ENCODE peak calls at places on chromosomes 16 and 17, in four cellular contexts. One of them, this sample, is unnamed.

GRCh38 chr16:66598111-66598510 is 6.4 kb upstream of the CMTM3 start:
- DNase-seq in cardiac fibroblast: no peak
- DNase-seq in hepatocyte: no peak
- DNase-seq in IMR-90: no peak
- DNase-seq in this sample: no peak

GRCh38 chr17:36813957-36814356 is 123.3 kb upstream of the LHX1 start:
- DNase-seq in cardiac fibroblast: no peak
- DNase-seq in hepatocyte: no peak
- DNase-seq in IMR-90: no peak
- DNase-seq in this sample: no peak

GRCh38 chr17:48258317-48258716 is 150.8 kb downstream of the SNX11 start:
- DNase-seq in cardiac fibroblast: no peak
- DNase-seq in hepatocyte: no peak
- DNase-seq in IMR-90: no peak
- DNase-seq in this sample: no peak

GRCh38 chr17:38507921-38508569 is 79.8 kb downstream of the ARHGAP23 start:
- DNase-seq in cardiac fibroblast: no peak
- DNase-seq in hepatocyte: no peak
- DNase-seq in IMR-90: no peak
- DNase-seq in this sample: no peak

GRCh38 chr16:26027060-26027459 is 335.3 kb downstream of the HS3ST4 start:
- DNase-seq in cardiac fibroblast: no peak
- DNase-seq in hepatocyte: no peak
- DNase-seq in IMR-90: no peak
- DNase-seq in this sample: no peak

GRCh38 chr16:50266337-50267091 is at the start of gene ADCY7:
- DNase-seq in cardiac fibroblast: peak
- DNase-seq in hepatocyte: peak
- DNase-seq in IMR-90: peak
- DNase-seq in this sample: peak

GRCh38 chr17:74767111-74767516 is 9.0 kb downstream of the NAT9 start:
- DNase-seq in cardiac fibroblast: no peak
- DNase-seq in hepatocyte: no peak
- DNase-seq in IMR-90: no peak
- DNase-seq in this sample: no peak

GRCh38 chr16:53991181-53992056 is 287.5 kb downstream of the FTO start:
- DNase-seq in cardiac fibroblast: no peak
- DNase-seq in hepatocyte: peak
- DNase-seq in IMR-90: peak
- DNase-seq in this sample: peak

GRCh38 chr16:52368899-52369298 is 178.0 kb downstream of the TOX3 start:
- DNase-seq in cardiac fibroblast: no peak
- DNase-seq in hepatocyte: peak
- DNase-seq in IMR-90: no peak
- DNase-seq in this sample: no peak

GRCh38 chr16:12542818-12543699 is 260.6 kb downstream of the CPPED1 start:
- DNase-seq in cardiac fibroblast: no peak
- DNase-seq in hepatocyte: no peak
- DNase-seq in IMR-90: no peak
- DNase-seq in this sample: no peak

GRCh38 chr16:72877374-72878028 is 170.4 kb downstream of the ZFHX3 start:
- DNase-seq in cardiac fibroblast: peak
- DNase-seq in hepatocyte: peak
- DNase-seq in IMR-90: peak
- DNase-seq in this sample: peak

GRCh38 chr17:3539881-3540540 is 17.6 kb downstream of the TRPV3 start:
- DNase-seq in cardiac fibroblast: no peak
- DNase-seq in hepatocyte: peak
- DNase-seq in IMR-90: no peak
- DNase-seq in this sample: no peak

GRCh38 chr17:21460358-21460757 is 84.2 kb downstream of the KCNJ12 start:
- DNase-seq in cardiac fibroblast: peak
- DNase-seq in hepatocyte: no peak
- DNase-seq in IMR-90: peak
- DNase-seq in this sample: no peak
- TF ChIP-seq CTCF in cardiac fibroblast: no peak
- TF ChIP-seq CTCF in hepatocyte: no peak
- TF ChIP-seq CTCF in IMR-90: no peak
- TF ChIP-seq CTCF in this sample: no peak

GRCh38 chr17:10879110-10879509 is 41.2 kb upstream of the PIRT start:
- DNase-seq in cardiac fibroblast: peak
- DNase-seq in hepatocyte: peak
- DNase-seq in IMR-90: no peak
- DNase-seq in this sample: peak
- TF ChIP-seq CTCF in cardiac fibroblast: peak
- TF ChIP-seq CTCF in hepatocyte: peak
- TF ChIP-seq CTCF in IMR-90: no peak
- TF ChIP-seq CTCF in this sample: no peak

DNA sequence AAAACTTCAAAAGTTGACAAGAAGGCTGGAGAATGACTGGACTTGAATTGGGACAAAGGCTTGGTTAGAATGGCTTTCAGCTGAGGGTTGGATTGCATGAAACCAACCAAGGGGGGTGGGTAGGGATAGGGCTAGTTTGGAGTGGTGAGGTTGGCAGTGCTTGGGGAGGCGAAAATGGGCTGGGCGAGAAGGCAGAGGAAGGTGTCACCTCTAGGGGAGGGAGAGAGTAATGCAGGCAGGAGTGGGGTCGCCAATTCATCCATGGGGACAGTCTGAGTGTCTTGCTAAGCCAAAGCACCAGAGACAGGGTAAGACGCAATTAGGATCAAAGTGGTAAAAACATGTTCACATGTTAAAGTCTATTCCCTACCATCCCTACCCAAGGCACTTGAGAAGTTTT is 6.2 kb upstream of the DNAH2 start:
- DNase-seq in cardiac fibroblast: no peak
- DNase-seq in hepatocyte: peak
- DNase-seq in IMR-90: no peak
- DNase-seq in this sample: no peak
- TF ChIP-seq CTCF in cardiac fibroblast: peak
- TF ChIP-seq CTCF in hepatocyte: no peak
- TF ChIP-seq CTCF in IMR-90: no peak
- TF ChIP-seq CTCF in this sample: no peak

GRCh38 chr17:73189417-73190099 is 3.3 kb upstream of the COG1 start:
- DNase-seq in cardiac fibroblast: peak
- DNase-seq in hepatocyte: peak
- DNase-seq in IMR-90: peak
- DNase-seq in this sample: peak
- TF ChIP-seq CTCF in cardiac fibroblast: peak
- TF ChIP-seq CTCF in hepatocyte: peak
- TF ChIP-seq CTCF in IMR-90: peak
- TF ChIP-seq CTCF in this sample: no peak

GRCh38 chr17:15999974-16000827 is 577 bp downstream of the TTC19 start:
- DNase-seq in cardiac fibroblast: peak
- DNase-seq in hepatocyte: peak
- DNase-seq in IMR-90: peak
- DNase-seq in this sample: no peak
- TF ChIP-seq CTCF in cardiac fibroblast: no peak
- TF ChIP-seq CTCF in hepatocyte: no peak
- TF ChIP-seq CTCF in IMR-90: no peak
- TF ChIP-seq CTCF in this sample: no peak

GRCh38 chr16:78744099-78744498 is 644.6 kb downstream of the WWOX start:
- DNase-seq in cardiac fibroblast: no peak
- DNase-seq in hepatocyte: no peak
- DNase-seq in IMR-90: no peak
- DNase-seq in this sample: no peak

GRCh38 chr16:78743556-78743955 is 644.1 kb downstream of the WWOX start:
- DNase-seq in cardiac fibroblast: no peak
- DNase-seq in hepatocyte: no peak
- DNase-seq in IMR-90: no peak
- DNase-seq in this sample: no peak

GRCh38 chr16:78745491-78746019 is 646.1 kb downstream of the WWOX start:
- DNase-seq in cardiac fibroblast: no peak
- DNase-seq in hepatocyte: no peak
- DNase-seq in IMR-90: no peak
- DNase-seq in this sample: no peak

GRCh38 chr16:78746718-78747117 is 647.3 kb downstream of the WWOX start:
- DNase-seq in cardiac fibroblast: no peak
- DNase-seq in hepatocyte: no peak
- DNase-seq in IMR-90: no peak
- DNase-seq in this sample: no peak

DNA sequence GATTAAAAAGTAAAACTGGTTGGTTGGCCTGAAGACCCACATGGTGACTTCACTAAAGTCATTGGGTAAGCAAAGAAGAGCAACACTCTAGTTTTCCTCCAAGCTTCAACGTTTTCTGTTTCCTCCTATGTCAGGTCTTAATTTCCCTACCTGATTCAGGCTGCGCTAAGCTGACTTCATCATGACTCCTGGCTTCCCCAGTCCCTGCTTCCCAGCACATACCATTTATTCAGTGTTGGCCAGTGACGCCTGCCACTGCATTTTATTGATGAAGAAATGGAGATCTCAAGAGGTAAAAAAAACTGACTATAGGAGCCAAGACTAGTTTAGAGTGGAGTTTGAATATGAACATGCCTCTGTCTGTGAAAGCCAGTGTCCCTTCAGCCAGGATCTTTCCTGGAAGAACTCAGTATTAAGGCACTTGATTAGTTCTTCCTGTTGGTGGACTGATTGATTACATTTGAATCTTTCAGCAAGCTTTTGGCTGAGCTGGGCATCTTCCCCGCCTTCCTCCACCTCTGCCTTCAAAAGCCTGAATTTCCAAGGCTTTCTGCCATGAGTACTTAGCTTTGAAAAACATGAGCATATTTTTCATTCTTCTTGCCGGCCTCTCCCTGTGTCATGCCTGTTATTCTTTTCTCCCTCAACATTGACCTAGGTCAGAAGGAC is 645.5 kb downstream of the WWOX start:
- DNase-seq in cardiac fibroblast: no peak
- DNase-seq in hepatocyte: no peak
- DNase-seq in IMR-90: no peak
- DNase-seq in this sample: no peak
- TF ChIP-seq CTCF in cardiac fibroblast: no peak
- TF ChIP-seq CTCF in hepatocyte: no peak
- TF ChIP-seq CTCF in IMR-90: no peak
- TF ChIP-seq CTCF in this sample: no peak

GRCh38 chr16:56399047-56399446 is 26.3 kb downstream of the AMFR start:
- DNase-seq in cardiac fibroblast: no peak
- DNase-seq in hepatocyte: no peak
- DNase-seq in IMR-90: no peak
- DNase-seq in this sample: no peak

GRCh38 chr16:56399492-56399891 is 25.9 kb downstream of the AMFR start:
- DNase-seq in cardiac fibroblast: no peak
- DNase-seq in hepatocyte: no peak
- DNase-seq in IMR-90: no peak
- DNase-seq in this sample: no peak

GRCh38 chr16:56400458-56400857 is 24.9 kb downstream of the AMFR start:
- DNase-seq in cardiac fibroblast: no peak
- DNase-seq in hepatocyte: no peak
- DNase-seq in IMR-90: no peak
- DNase-seq in this sample: no peak

GRCh38 chr16:56405977-56406376 is 19.4 kb downstream of the AMFR start:
- DNase-seq in cardiac fibroblast: no peak
- DNase-seq in hepatocyte: no peak
- DNase-seq in IMR-90: no peak
- DNase-seq in this sample: no peak

DNA sequence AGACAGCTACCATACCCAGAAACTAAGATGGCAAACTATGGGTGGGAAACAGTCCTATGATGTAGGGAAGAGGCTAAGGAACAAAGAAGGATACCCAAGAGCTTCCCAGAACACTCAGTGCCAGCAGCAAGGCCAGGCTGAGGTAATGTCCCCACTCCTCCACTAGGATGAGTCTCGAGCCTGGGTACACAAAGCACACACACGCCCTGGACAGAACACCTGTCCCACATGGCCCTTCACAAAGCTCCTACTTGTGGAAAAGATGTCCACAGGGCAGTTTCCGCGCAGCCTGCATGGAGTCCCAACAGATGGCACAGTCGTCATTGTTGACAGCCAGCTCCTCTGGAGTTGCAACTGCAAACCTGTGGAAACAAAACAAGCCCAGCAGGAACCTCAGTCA is 23.9 kb downstream of the AMFR start:
- DNase-seq in cardiac fibroblast: no peak
- DNase-seq in hepatocyte: no peak
- DNase-seq in IMR-90: no peak
- DNase-seq in this sample: peak
- TF ChIP-seq CTCF in cardiac fibroblast: peak
- TF ChIP-seq CTCF in hepatocyte: no peak
- TF ChIP-seq CTCF in IMR-90: no peak
- TF ChIP-seq CTCF in this sample: peak

GRCh38 chr16:24499193-24499814 is 40.1 kb upstream of the RBBP6 start:
- DNase-seq in cardiac fibroblast: peak
- DNase-seq in hepatocyte: peak
- DNase-seq in IMR-90: peak
- DNase-seq in this sample: peak
- TF ChIP-seq CTCF in cardiac fibroblast: peak
- TF ChIP-seq CTCF in hepatocyte: peak
- TF ChIP-seq CTCF in IMR-90: peak
- TF ChIP-seq CTCF in this sample: no peak

This sample was measured in Calu3.